ENCODE peak calls at places on chromosomes 13 and 19, in four cellular contexts. F is Peyer's patch, G is adipocyte, O is GM23248. W is an unnamed sample. For H3K4me1, the result is how much of the 10 kb centered on the place peaks cover.

GRCh38 chr13:69571606-69572323 is 535.9 kb upstream of the ATXN8OS start:
- DNase-seq in G (no peak), F (no peak), O (no peak), W (no peak)

GRCh38 chr19:46660601-46661019 is 372 bp downstream of the DACT3 start:
- DNase-seq in O (no peak), F (no peak), G (no peak), W (no peak)

GRCh38 chr19:918481-919156 is 1.5 kb downstream of the KISS1R start:
- DNase-seq in G (no peak), O (no peak), F (no peak), W (no peak)

GRCh38 chr19:1251503-1252220 is 3.3 kb downstream of the MIDN start:
- DNase-seq in G (no peak), O (no peak), F (peak), W (no peak)

GRCh38 chr13:24119593-24120508 is 40.7 kb upstream of the SPATA13 start:
- DNase-seq in O (no peak), G (no peak), F (no peak), W (peak)

GRCh38 chr19:44356383-44357111 is at the start of gene ZNF112:
- DNase-seq in G (peak), F (peak), O (peak), W (peak)

GRCh38 chr13:58025821-58026220 is 394.3 kb downstream of the PCDH17 start:
- DNase-seq in F (no peak), G (no peak), O (no peak), W (peak)

GRCh38 chr13:85520445-85520844 is 278.8 kb downstream of the SLITRK6 start:
- DNase-seq in O (no peak), G (peak), F (no peak), W (peak)

GRCh38 chr19:39613597-39613996 is 11.3 kb downstream of the LGALS13 start:
- DNase-seq in G (no peak), F (no peak), O (no peak), W (no peak)

GRCh38 chr13:42275098-42275471 is 3.1 kb downstream of the AKAP11 start:
- DNase-seq in O (peak), F (no peak), G (no peak), W (no peak)
- H3K4me1 ChIP-seq in O (under half), F (under half), G (under half), W (under half)

DNA sequence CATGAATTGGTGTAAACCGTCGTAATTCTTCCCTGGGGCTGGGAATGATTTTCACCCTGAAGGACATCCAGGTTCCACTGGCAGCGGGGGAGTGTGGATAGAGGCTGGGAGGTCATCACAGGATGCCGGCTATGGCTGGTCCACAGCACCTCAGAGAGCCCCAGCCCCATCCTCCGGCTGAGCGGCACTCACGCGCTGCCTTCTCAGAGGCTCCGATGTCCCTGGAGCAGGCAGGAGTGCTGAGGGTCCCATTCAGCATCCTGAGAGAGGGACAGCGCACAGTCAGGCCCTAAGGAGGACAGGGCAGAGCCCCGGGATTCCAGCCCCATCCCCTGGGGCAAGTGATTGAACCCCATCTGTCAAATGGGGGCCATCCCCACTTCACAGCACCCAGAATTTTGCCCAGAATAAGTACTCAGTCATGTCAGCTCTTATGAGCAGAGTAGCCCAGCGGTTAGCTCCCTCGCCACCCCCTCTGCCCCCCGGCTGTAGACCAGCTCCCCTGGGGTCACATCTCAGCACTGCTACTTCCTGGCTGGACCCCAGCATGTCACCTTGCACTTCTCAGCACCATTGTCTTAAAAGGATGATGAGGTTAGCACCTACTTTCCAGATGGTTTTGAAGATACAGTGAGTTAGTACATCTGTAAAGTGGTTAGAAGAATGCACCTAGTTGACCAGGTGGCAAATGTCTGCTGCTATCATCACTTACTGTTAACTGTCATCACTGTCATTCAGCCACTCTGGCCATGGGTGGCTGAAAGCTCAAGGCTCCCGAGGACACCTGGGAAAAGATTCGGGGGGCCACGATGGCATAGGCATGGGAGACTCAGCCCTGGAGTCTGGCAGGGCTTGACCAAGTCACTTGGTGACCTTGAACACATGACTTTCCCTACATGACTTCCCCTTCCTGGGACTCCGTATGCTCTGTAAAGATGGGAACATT is 11.9 kb downstream of the GRAMD1A start:
- DNase-seq in O (no peak), G (no peak), F (no peak), W (no peak)
- H3K4me1 ChIP-seq in O (under half), G (under half), F (under half), W (under half)

GRCh38 chr13:51151463-51151862 is 40.4 kb upstream of the C13orf42 start:
- DNase-seq in O (no peak), F (no peak), G (no peak), W (no peak)
- H3K4me1 ChIP-seq in O (under half), F (under half), G (under half), W (under half)

GRCh38 chr13:20472531-20472930 is 53.1 kb downstream of the CRYL1 start:
- DNase-seq in F (no peak), G (no peak), O (no peak), W (no peak)

GRCh38 chr13:20475927-20476691 is 49.5 kb downstream of the CRYL1 start:
- DNase-seq in F (peak), G (no peak), O (no peak), W (no peak)

GRCh38 chr13:20474515-20474914 is 51.1 kb downstream of the CRYL1 start:
- DNase-seq in F (no peak), G (no peak), O (no peak), W (no peak)

GRCh38 chr13:20473888-20474287 is 51.8 kb downstream of the CRYL1 start:
- DNase-seq in O (no peak), F (no peak), G (no peak), W (no peak)

DNA sequence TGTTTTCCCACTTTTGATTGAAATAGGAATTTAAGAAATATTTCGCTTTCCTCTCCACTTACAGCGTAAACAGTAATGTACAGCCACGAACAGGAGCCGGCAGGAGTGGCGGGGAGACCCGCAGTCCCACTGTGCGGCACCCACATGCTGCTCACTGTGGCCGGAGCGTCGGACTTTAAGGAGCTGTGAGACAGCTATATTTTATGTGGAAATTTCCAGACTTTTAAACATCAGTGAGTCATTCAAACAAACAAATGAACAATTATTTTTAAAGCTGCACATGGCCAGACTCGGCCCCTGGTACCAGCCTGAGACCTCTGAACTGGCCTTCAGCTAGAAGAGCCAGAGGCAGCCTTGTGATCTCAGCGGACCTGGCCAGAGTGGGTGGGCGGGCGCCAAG is 52.5 kb downstream of the CRYL1 start:
- DNase-seq in O (no peak), F (no peak), G (no peak), W (peak)
- H3K4me1 ChIP-seq in O (under half), F (under half), G (under half), W (under half)

DNA sequence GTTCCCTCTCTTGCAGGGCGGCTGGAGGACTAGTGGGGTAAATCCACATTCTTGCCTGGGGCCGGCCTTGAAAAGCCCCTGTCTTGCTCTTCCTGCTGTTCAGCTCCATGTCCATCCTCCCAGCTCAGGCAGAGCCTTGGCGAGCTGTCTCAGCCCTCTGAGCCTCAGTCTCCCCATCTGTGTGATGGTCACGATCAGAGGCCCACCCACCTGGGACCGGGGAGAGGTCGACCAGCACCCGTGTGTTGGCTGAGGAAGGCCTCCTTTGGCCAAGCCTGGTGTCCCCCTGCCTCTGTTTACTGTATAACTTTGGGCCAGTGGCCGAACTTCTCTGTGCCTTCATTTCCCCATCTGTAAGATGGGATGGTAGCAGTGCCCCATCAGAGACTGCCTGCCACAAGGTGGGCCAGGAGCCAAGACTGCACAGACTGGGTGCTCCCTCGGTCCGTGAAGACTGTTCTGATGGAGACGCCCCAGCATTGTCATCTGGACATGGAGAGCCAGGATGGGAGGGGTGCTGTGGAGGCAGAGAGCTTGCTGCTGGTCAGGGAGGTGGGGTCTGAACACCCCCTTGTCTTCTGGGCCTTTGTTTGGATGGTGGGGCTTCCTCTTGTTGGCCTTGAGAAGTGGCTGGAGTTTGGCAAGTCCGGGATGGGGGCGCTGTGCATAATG is 18.5 kb downstream of the KLHL26 start:
- DNase-seq in F (no peak), O (no peak), G (no peak), W (no peak)
- H3K4me1 ChIP-seq in F (under half), O (under half), G (under half), W (under half)